ENCODE peak calls at places on chromosomes 5 and 9, in four cellular contexts. V, N, G and X are unnamed samples.

GRCh38 chr9:19154135-19154612 is 26.9 kb upstream of the PLIN2 start:
- DNase-seq in N (no peak), G (no peak), V (peak; percentile 53), X (no peak)

GRCh38 chr5:138351056-138351455 is 1.4 kb upstream of the KDM3B start:
- DNase-seq in G (no peak), V (peak; percentile 85), N (no peak), X (no peak)

GRCh38 chr5:180436275-180436674 is 57.9 kb upstream of the CNOT6 start:
- DNase-seq in G (no peak), N (no peak), V (no peak), X (no peak)

GRCh38 chr9:4298255-4299005 is 1.4 kb downstream of the GLIS3 start:
- DNase-seq in G (peak; percentile 20), N (peak; percentile 72), V (peak; percentile 67), X (no peak)

GRCh38 chr5:179806250-179807045 is at the start of gene MGAT4B:
- DNase-seq in N (peak; percentile 78), G (peak; percentile 69), V (peak; percentile 93), X (no peak)

GRCh38 chr9:5918460-5918859 is 27.8 kb downstream of the MLANA start:
- DNase-seq in V (no peak), G (no peak), N (no peak), X (no peak)

GRCh38 chr9:130766031-130766903 is 68.8 kb upstream of the ABL1 start:
- DNase-seq in G (no peak), N (no peak), V (peak; percentile 64), X (no peak)

GRCh38 chr9:133173056-133173455 is 9.3 kb upstream of the GBGT1 start:
- DNase-seq in V (no peak), N (no peak), G (no peak), X (no peak)

GRCh38 chr9:76181020-76181641 is 213.1 kb downstream of the RFK start:
- DNase-seq in V (peak; percentile 81), N (no peak), G (no peak), X (no peak)

GRCh38 chr5:126015244-126016054 is 407.8 kb upstream of the GRAMD2B start:
- DNase-seq in V (peak; percentile 84), G (no peak), N (no peak), X (no peak)

GRCh38 chr5:33957789-33958575 is 21.8 kb downstream of the RXFP3 start:
- DNase-seq in G (no peak), V (no peak), N (no peak), X (no peak)

GRCh38 chr5:136056771-136057335 is 28.1 kb downstream of the TGFBI start:
- DNase-seq in V (no peak), G (no peak), N (no peak), X (no peak)

GRCh38 chr9:33250458-33250995 is 10.6 kb downstream of the SPINK4 start:
- DNase-seq in G (no peak), V (no peak), N (no peak), X (no peak)

GRCh38 chr9:122179054-122179689 is 19.5 kb downstream of the MORN5 start:
- DNase-seq in V (no peak), N (no peak), G (no peak), X (no peak)

GRCh38 chr5:38381361-38381760 is 123.0 kb downstream of the EGFLAM start:
- DNase-seq in V (no peak), N (no peak), G (no peak), X (no peak)

GRCh38 chr9:15420796-15421195 is 1.9 kb upstream of the SNAPC3 start:
- DNase-seq in N (no peak), V (no peak), G (no peak), X (no peak)

GRCh38 chr5:117801583-117801982 is 1186.8 kb downstream of the DTWD2 start:
- DNase-seq in N (no peak), G (no peak), V (no peak), X (no peak)

GRCh38 chr9:98391884-98392283 is 136.4 kb upstream of the TBC1D2 start:
- DNase-seq in G (peak; percentile 32), N (no peak), V (no peak), X (no peak)

GRCh38 chr5:4533457-4534105 is 606.5 kb upstream of the ADAMTS16 start:
- DNase-seq in N (no peak), G (no peak), V (peak; percentile 15), X (no peak)

GRCh38 chr5:164713682-164714081 is 1208.3 kb downstream of the MAT2B start:
- DNase-seq in V (no peak), G (no peak), N (no peak), X (no peak)

GRCh38 chr9:133738039-133738805 is at the start of gene SARDH:
- DNase-seq in V (peak; percentile 55), G (peak; percentile 10), N (peak; percentile 87), X (peak; percentile 70)

GRCh38 chr9:131046581-131047202 is 37.7 kb downstream of the LAMC3 start:
- DNase-seq in N (peak; percentile 93), G (peak; percentile 72), V (peak; percentile 85), X (peak; percentile 43)

GRCh38 chr5:154378134-154378533 is 67.7 kb upstream of the SAP30L start:
- DNase-seq in G (no peak), V (no peak), N (no peak), X (no peak)

GRCh38 chr5:104909803-104910202 is 1347.2 kb upstream of the NUDT12 start:
- DNase-seq in V (peak; percentile 2), G (no peak), N (no peak), X (no peak)

GRCh38 chr9:110875275-110875674 is 163.0 kb downstream of the LPAR1 start:
- DNase-seq in G (no peak), N (peak; percentile 69), V (no peak), X (no peak)

GRCh38 chr5:75053286-75054109 is 1.1 kb upstream of the GCNT4 start:
- DNase-seq in N (peak; percentile 70), G (peak; percentile 80), V (peak; percentile 84), X (no peak)

GRCh38 chr9:136857606-136858412 is 5.7 kb downstream of the MAMDC4 start:
- DNase-seq in V (no peak), N (peak; percentile 56), G (no peak), X (no peak)

GRCh38 chr9:32571969-32572899 is 725 bp downstream of the NDUFB6 start:
- DNase-seq in N (peak; percentile 49), G (peak; percentile 83), V (peak; percentile 86), X (peak; percentile 66)

GRCh38 chr5:152374711-152375275 is 30.3 kb downstream of the NMUR2 start:
- DNase-seq in G (no peak), V (no peak), N (no peak), X (no peak)

GRCh38 chr5:176619569-176620332 is 9.8 kb upstream of the GPRIN1 start:
- DNase-seq in N (peak; percentile 71), V (no peak), G (no peak), X (no peak)

GRCh38 chr9:124551472-124552339 is 44.5 kb upstream of the NR5A1 start:
- DNase-seq in G (no peak), V (peak; percentile 88), N (peak; percentile 78), X (peak; percentile 54)

GRCh38 chr9:88533951-88534455 is 975 bp upstream of the NXNL2 start:
- DNase-seq in V (peak; percentile 69), G (no peak), N (peak; percentile 78), X (peak; percentile 36)

GRCh38 chr5:98827161-98827560 is 53.7 kb downstream of the RGMB start:
- DNase-seq in G (peak; percentile 12), V (peak; percentile 71), N (no peak), X (peak; percentile 33)

GRCh38 chr5:66171349-66172344 is 27.5 kb downstream of the SREK1 start:
- DNase-seq in V (peak; percentile 66), G (peak; percentile 82), N (no peak), X (no peak)

GRCh38 chr5:4773827-4774317 is 366.3 kb upstream of the ADAMTS16 start:
- DNase-seq in V (no peak), N (no peak), G (no peak), X (no peak)

GRCh38 chr5:40431734-40432133 is 248.0 kb upstream of the PTGER4 start:
- DNase-seq in N (no peak), V (no peak), G (no peak), X (no peak)

GRCh38 chr5:96343094-96343493 is 90.0 kb downstream of the PCSK1 start:
- DNase-seq in G (no peak), V (no peak), N (no peak), X (no peak)

GRCh38 chr5:59535561-59535960 is 358.0 kb downstream of the PDE4D start:
- DNase-seq in V (no peak), G (no peak), N (no peak), X (no peak)

GRCh38 chr9:38417003-38417965 is 7.0 kb downstream of the IGFBPL1 start:
- DNase-seq in N (peak; percentile 95), V (no peak), G (no peak), X (peak; percentile 74)